ENCODE peak calls at places on chromosomes 13 and 19, in four cellular contexts. X is SK-N-SH, H is GM12878, E is HepG2. Y is an unnamed sample.
A peak's percentile ranks its signal among the peaks of the same experiment; 100 is the strongest.

GRCh38 chr19:41521860-41522555 is 54.0 kb upstream of the CEACAM21 start:
- DNase-seq in H (no peak), E (no peak), X (peak; percentile 51), Y (no peak)

GRCh38 chr19:5718032-5718578 is 1.8 kb downstream of the LONP1 start:
- DNase-seq in X (no peak), H (no peak), E (no peak), Y (no peak)

GRCh38 chr13:45511310-45512147 is 46.8 kb downstream of the COG3 start:
- DNase-seq in E (peak; percentile 72), X (peak; percentile 60), H (peak; percentile 24), Y (peak; percentile 46)

GRCh38 chr19:13881692-13882418 is 4.9 kb downstream of the NANOS3 start:
- DNase-seq in H (no peak), X (no peak), E (no peak), Y (no peak)

GRCh38 chr13:100848304-100848703 is 173.7 kb upstream of the TMTC4 start:
- DNase-seq in H (no peak), X (no peak), E (no peak), Y (no peak)

GRCh38 chr13:75795274-75795673 is 159.1 kb downstream of the LMO7 start:
- DNase-seq in H (no peak), X (no peak), E (no peak), Y (no peak)

GRCh38 chr13:80131204-80131603 is 209.7 kb downstream of the SPRY2 start:
- DNase-seq in X (peak; percentile 56), H (no peak), E (no peak), Y (no peak)

GRCh38 chr19:53467138-53467502 is 413 bp upstream of the ZNF813 start:
- DNase-seq in H (no peak), X (peak; percentile 68), E (no peak), Y (peak; percentile 13)

GRCh38 chr19:13154911-13155471 is 4.8 kb downstream of the IER2 start:
- DNase-seq in E (peak; percentile 75), H (no peak), X (peak; percentile 61), Y (peak; percentile 50)

GRCh38 chr13:63288576-63288975 is 1872.9 kb upstream of the PCDH20 start:
- DNase-seq in H (no peak), X (no peak), E (no peak), Y (no peak)

GRCh38 chr19:21604941-21605548 is 99.6 kb downstream of the ZNF429 start:
- DNase-seq in E (no peak), H (no peak), X (no peak), Y (no peak)

GRCh38 chr13:101514695-101515275 is 62.3 kb downstream of the ITGBL1 start:
- DNase-seq in E (peak; percentile 48), X (peak; percentile 17), H (no peak), Y (peak; percentile 8)

GRCh38 chr19:9128171-9128570 is 1.4 kb upstream of the OR7G3 start:
- DNase-seq in H (no peak), E (no peak), X (no peak), Y (no peak)

GRCh38 chr19:41445575-41445974 is 2.6 kb downstream of the ERICH4 start:
- DNase-seq in E (no peak), H (no peak), X (no peak), Y (no peak)

GRCh38 chr19:2561895-2562294 is 86.0 kb downstream of the GADD45B start:
- DNase-seq in X (no peak), E (no peak), H (peak; percentile 92), Y (no peak)

GRCh38 chr13:91270031-91270430 is 77.5 kb upstream of the MIR17HG start:
- DNase-seq in E (no peak), X (no peak), H (no peak), Y (no peak)

GRCh38 chr19:12720851-12721655 is 2.7 kb downstream of the TNPO2 start:
- DNase-seq in E (no peak), H (no peak), X (peak; percentile 62), Y (peak; percentile 56)

GRCh38 chr19:18306209-18306902 is 16.5 kb downstream of the LSM4 start:
- DNase-seq in E (no peak), H (no peak), X (peak; percentile 15), Y (no peak)

GRCh38 chr19:34577056-34577455 is 95.5 kb downstream of the WTIP start:
- DNase-seq in H (no peak), X (no peak), E (no peak), Y (no peak)

GRCh38 chr19:11942843-11943108 is 17.9 kb downstream of the ZNF700 start:
- DNase-seq in E (no peak), H (no peak), X (no peak), Y (no peak)

GRCh38 chr19:55165952-55166529 is 372 bp downstream of the DNAAF3 start:
- DNase-seq in X (peak; percentile 80), E (peak; percentile 85), H (no peak), Y (peak; percentile 75)

GRCh38 chr19:27392027-27392632 is 1820.8 kb downstream of the UQCRFS1 start:
- DNase-seq in H (no peak), X (no peak), E (no peak), Y (no peak)

GRCh38 chr19:51083181-51083580 is 494 bp upstream of the KLK14 start:
- DNase-seq in X (no peak), E (no peak), H (no peak), Y (no peak)

GRCh38 chr19:48417436-48417835 is 24.0 kb downstream of the GRIN2D start:
- DNase-seq in E (peak; percentile 29), H (no peak), X (no peak), Y (no peak)

GRCh38 chr19:41646589-41647204 is 19.8 kb upstream of the CEACAM4 start:
- DNase-seq in X (peak; percentile 39), H (no peak), E (no peak), Y (peak; percentile 58)

GRCh38 chr13:19601749-19602725 is 31.4 kb upstream of the MPHOSPH8 start:
- DNase-seq in H (no peak), E (peak; percentile 58), X (peak; percentile 91), Y (peak; percentile 60)

GRCh38 chr13:47708386-47708785 is 292.7 kb downstream of the SUCLA2 start:
- DNase-seq in X (no peak), E (no peak), H (no peak), Y (no peak)

GRCh38 chr19:18428837-18429674 is 8.9 kb downstream of the ISYNA1 start:
- DNase-seq in X (peak; percentile 95), E (no peak), H (no peak), Y (peak; percentile 94)

GRCh38 chr13:99419591-99420243 is 81.6 kb upstream of the TM9SF2 start:
- DNase-seq in E (no peak), H (no peak), X (no peak), Y (no peak)

GRCh38 chr19:1509589-1510441 is 3.0 kb downstream of the ADAMTSL5 start:
- DNase-seq in X (no peak), E (no peak), H (no peak), Y (no peak)
- TF ChIP-seq MXI1 in X (no peak), E (no peak), H (no peak), Y (no peak)

GRCh38 chr19:19550972-19551861 is 13.2 kb downstream of the CILP2 start:
- DNase-seq in X (no peak), H (no peak), E (no peak), Y (no peak)

GRCh38 chr19:19551862-19552192 is 13.8 kb downstream of the CILP2 start:
- DNase-seq in E (no peak), H (no peak), X (no peak), Y (no peak)

GRCh38 chr19:19552811-19553210 is 14.7 kb downstream of the CILP2 start:
- DNase-seq in E (no peak), H (no peak), X (peak; percentile 83), Y (peak; percentile 74)

GRCh38 chr19:19553670-19554069 is 15.6 kb downstream of the CILP2 start:
- DNase-seq in H (no peak), E (no peak), X (no peak), Y (no peak)

GRCh38 chr19:19554074-19555023 is 16.3 kb downstream of the CILP2 start:
- DNase-seq in H (no peak), X (peak; percentile 86), E (no peak), Y (peak; percentile 88)
- TF ChIP-seq CHD2 in H (no peak), X (no peak), E (no peak), Y (no peak)

GRCh38 chr19:30490760-30491159 is 118.6 kb downstream of the ZNF536 start:
- DNase-seq in H (no peak), E (no peak), X (no peak), Y (no peak)
- TF ChIP-seq MXI1 in H (no peak), E (no peak), X (no peak), Y (no peak)

GRCh38 chr13:50257646-50258045 is 242.4 kb downstream of the KCNRG start:
- DNase-seq in X (no peak), E (no peak), H (no peak), Y (no peak)
- TF ChIP-seq CHD2 in X (no peak), E (no peak), H (no peak), Y (no peak)

GRCh38 chr19:32029235-32029634 is 316.2 kb upstream of the ZNF507 start:
- DNase-seq in H (no peak), E (no peak), X (no peak), Y (no peak)
- TF ChIP-seq MXI1 in H (no peak), E (no peak), X (no peak), Y (no peak)

GRCh38 chr19:3958836-3959765 is 11.8 kb downstream of the DAPK3 start:
- DNase-seq in E (no peak), H (no peak), X (no peak), Y (no peak)

GRCh38 chr19:3954107-3954506 is 16.8 kb downstream of the DAPK3 start:
- DNase-seq in H (no peak), E (no peak), X (no peak), Y (no peak)

GRCh38 chr19:3959766-3960131 is 11.2 kb downstream of the DAPK3 start:
- DNase-seq in X (no peak), E (no peak), H (no peak), Y (no peak)

GRCh38 chr19:3950871-3951861 is 18.3 kb downstream of the NMRK2 start:
- DNase-seq in E (no peak), X (no peak), H (no peak), Y (peak; percentile 80)

DNA sequence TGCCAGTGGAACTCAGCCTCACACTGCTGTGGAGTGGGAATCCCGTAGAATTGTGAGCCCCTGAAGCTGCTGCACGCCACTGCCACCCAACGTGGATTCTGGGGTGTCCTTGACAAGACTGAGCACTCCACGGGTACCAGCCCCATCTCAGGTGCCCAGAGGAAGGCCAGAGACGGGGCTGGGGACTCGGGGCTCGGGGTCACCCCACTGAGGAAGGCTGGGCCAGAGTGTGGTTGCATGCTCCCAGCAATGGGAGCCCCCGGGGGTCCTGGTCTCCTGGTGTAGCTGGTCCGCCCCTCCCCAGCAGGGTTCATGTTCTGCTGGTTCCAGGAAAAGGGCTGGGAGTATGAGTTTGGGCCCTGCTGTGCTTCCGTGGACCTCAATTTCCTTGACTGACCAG is 15.2 kb downstream of the DAPK3 start:
- DNase-seq in X (no peak), E (no peak), H (no peak), Y (no peak)
- TF ChIP-seq CHD2 in X (no peak), E (no peak), H (no peak), Y (no peak)